ENCODE peak calls at places on chromosomes 13 and 19, in six cellular contexts. V is mammary epithelial cell, S is neural progenitor cell, R is heart left ventricle, J is AG09309, U is fibroblast of lung. W is an unnamed sample.

GRCh38 chr19:17484520-17485180 is 14.3 kb downstream of the SLC27A1 start:
- DNase-seq in V (no peak), S (no peak), R (no peak), J (no peak), U (no peak), W (no peak)

GRCh38 chr19:45104658-45105384 is 11.8 kb downstream of the PPP1R37 start:
- DNase-seq in V (peak), S (no peak), R (no peak), J (no peak), U (no peak), W (no peak)

GRCh38 chr19:32781280-32781679 is 61.7 kb downstream of the TDRD12 start:
- DNase-seq in V (no peak), S (no peak), R (no peak), J (no peak), U (no peak), W (no peak)

GRCh38 chr19:41112728-41113290 is 1.4 kb upstream of the CYP2F1 start:
- DNase-seq in V (no peak), S (no peak), R (no peak), J (no peak), U (no peak), W (no peak)

GRCh38 chr13:111490611-111491010 is 170.2 kb downstream of the TEX29 start:
- DNase-seq in V (no peak), S (no peak), R (no peak), J (no peak), U (no peak), W (no peak)

GRCh38 chr19:51948979-51949378 is 21.7 kb downstream of the ZNF613 start:
- DNase-seq in V (no peak), S (no peak), R (peak), J (no peak), U (peak), W (peak)

GRCh38 chr19:38952395-38953165 is 21.8 kb downstream of the MRPS12 start:
- DNase-seq in V (no peak), S (peak), R (no peak), J (no peak), U (no peak), W (no peak)

GRCh38 chr13:110343241-110343865 is 36.3 kb downstream of the COL4A2 start:
- DNase-seq in V (peak), S (no peak), R (no peak), J (no peak), U (peak), W (no peak)

GRCh38 chr13:91369432-91369831 is 21.9 kb downstream of the MIR17HG start:
- DNase-seq in V (no peak), S (no peak), R (no peak), J (no peak), U (peak), W (no peak)

GRCh38 chr13:77981191-77981925 is 62.7 kb upstream of the EDNRB start:
- DNase-seq in V (peak), S (no peak), R (no peak), J (no peak), U (peak), W (peak)

GRCh38 chr13:32938907-32939306 is 77.3 kb upstream of the KL start:
- DNase-seq in V (peak), S (no peak), R (no peak), J (peak), U (peak), W (peak)

GRCh38 chr13:27770809-27771208 is 21.5 kb upstream of the GSX1 start:
- DNase-seq in V (peak), S (peak), R (no peak), J (no peak), U (no peak), W (peak)

GRCh38 chr13:102651392-102651791 is 43.5 kb downstream of the METTL21C start:
- DNase-seq in V (peak), S (no peak), R (no peak), J (no peak), U (peak), W (peak)

GRCh38 chr13:50080856-50081105 is 65.5 kb downstream of the KCNRG start:
- DNase-seq in V (peak), S (no peak), R (no peak), J (no peak), U (no peak), W (peak)

GRCh38 chr13:51794959-51795358 is 9.0 kb downstream of the DHRS12 start:
- DNase-seq in V (no peak), S (no peak), R (no peak), J (no peak), U (no peak), W (no peak)

GRCh38 chr13:71285700-71286099 is 581.3 kb downstream of the DACH1 start:
- DNase-seq in V (no peak), S (peak), R (no peak), J (no peak), U (no peak), W (peak)

GRCh38 chr13:105804561-105805190 is 730.8 kb downstream of the EFNB2 start:
- DNase-seq in V (peak), S (no peak), R (no peak), J (peak), U (peak), W (peak)

GRCh38 chr13:95325485-95325884 is 24.2 kb upstream of the ABCC4 start:
- DNase-seq in V (no peak), S (no peak), R (no peak), J (no peak), U (no peak), W (no peak)

GRCh38 chr13:59450218-59450617 is 713.5 kb downstream of the DIAPH3 start:
- DNase-seq in V (no peak), S (no peak), R (no peak), J (no peak), U (no peak), W (no peak)

GRCh38 chr19:17648097-17648660 is 40.0 kb downstream of the UNC13A start:
- DNase-seq in V (no peak), S (no peak), R (no peak), J (no peak), U (no peak), W (no peak)

GRCh38 chr13:24851546-24851945 is 87.6 kb downstream of the RNF17 start:
- DNase-seq in V (peak), S (no peak), R (no peak), J (no peak), U (peak), W (peak)

GRCh38 chr19:51259348-51260245 is 8.7 kb downstream of the SIGLECL1 start:
- DNase-seq in V (peak), S (peak), R (peak), J (no peak), U (no peak), W (peak)

GRCh38 chr13:48369988-48370387 is 42.9 kb downstream of the LPAR6 start:
- DNase-seq in V (no peak), S (no peak), R (no peak), J (no peak), U (no peak), W (peak)

GRCh38 chr13:36530050-36530789 is 97.9 kb downstream of the CCNA1 start:
- DNase-seq in V (peak), S (peak), R (no peak), J (peak), U (peak), W (no peak)

GRCh38 chr19:11130824-11131455 is 24.6 kb downstream of the SPC24 start:
- DNase-seq in V (no peak), S (peak), R (peak), J (no peak), U (peak), W (peak)

GRCh38 chr13:22836475-22836874 is 344.3 kb upstream of the SGCG start:
- DNase-seq in V (no peak), S (no peak), R (no peak), J (no peak), U (no peak), W (no peak)

GRCh38 chr19:18790566-18791314 is at the start of gene COMP:
- DNase-seq in V (no peak), S (peak), R (no peak), J (no peak), U (no peak), W (no peak)
- H3K4me3 ChIP-seq in V (no peak), S (peak), R (peak), J (peak), U (no peak), W (no peak)

GRCh38 chr13:39616087-39616694 is 13.2 kb upstream of the LHFPL6 start:
- DNase-seq in V (peak), S (peak), R (peak), J (no peak), U (peak), W (peak)
- TF ChIP-seq CTCF in V (peak), S (peak), R (peak), J (peak), U (peak), W (peak)

GRCh38 chr13:20291675-20292074 is 59.6 kb upstream of the GJB6 start:
- DNase-seq in V (no peak), S (no peak), R (no peak), J (no peak), U (no peak), W (no peak)
- H3K4me3 ChIP-seq in V (no peak), S (no peak), R (no peak), J (no peak), U (no peak), W (no peak)

GRCh38 chr19:19490247-19490968 is 24.9 kb downstream of the TSSK6 start:
- DNase-seq in V (peak), S (peak), R (peak), J (peak), U (peak), W (peak)
- TF ChIP-seq CTCF in V (peak), S (peak), R (peak), J (peak), U (peak), W (peak)

GRCh38 chr19:5990289-5990797 is 12.4 kb upstream of the RANBP3 start:
- DNase-seq in V (no peak), S (peak), R (no peak), J (no peak), U (no peak), W (no peak)
- H3K4me3 ChIP-seq in V (no peak), S (no peak), R (no peak), J (no peak), U (no peak), W (peak)

GRCh38 chr19:35247526-35248309 is 1.1 kb upstream of the LSR start:
- DNase-seq in V (peak), S (peak), R (peak), J (no peak), U (no peak), W (no peak)
- TF ChIP-seq CTCF in V (peak), S (peak), R (peak), J (no peak), U (no peak), W (peak)

DNA sequence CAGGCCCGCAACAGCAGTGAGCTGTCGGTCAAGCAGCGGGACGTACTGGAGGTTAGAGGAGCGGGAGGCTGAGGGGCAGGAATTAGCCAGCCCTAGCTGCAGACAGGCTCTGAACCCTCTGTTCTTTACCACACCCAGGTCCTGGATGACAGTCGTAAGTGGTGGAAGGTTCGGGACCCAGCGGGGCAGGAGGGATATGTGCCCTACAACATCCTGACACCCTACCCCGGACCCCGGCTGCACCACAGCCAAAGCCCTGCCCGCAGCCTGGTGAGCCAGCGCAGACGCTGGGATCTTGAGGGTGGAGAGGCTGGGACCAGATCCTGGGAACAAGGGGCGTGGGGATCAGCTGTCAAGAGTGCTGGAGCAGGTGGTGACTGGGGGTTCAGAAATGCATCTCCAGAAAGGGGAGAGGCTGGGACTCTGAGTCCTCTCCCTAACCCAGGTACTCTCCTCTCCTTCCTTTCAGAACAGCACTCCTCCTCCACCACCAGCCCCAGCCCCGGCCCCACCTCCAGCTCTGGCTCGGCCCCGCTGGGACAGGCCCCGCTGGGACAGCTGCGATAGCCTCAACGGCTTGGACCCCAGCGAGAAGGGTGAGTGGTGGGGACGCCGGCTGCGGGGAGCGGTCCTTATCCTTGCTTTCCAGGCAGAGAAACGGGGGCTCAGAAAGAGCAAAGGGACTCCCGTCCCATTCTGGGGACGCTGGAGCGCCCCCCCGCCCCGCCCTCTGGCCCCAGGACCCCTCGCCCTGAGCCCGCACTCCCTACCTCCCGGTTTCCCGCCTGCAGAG is 10.4 kb downstream of the EPS8L1 start:
- DNase-seq in V (no peak), S (peak), R (no peak), J (no peak), U (no peak), W (no peak)
- H3K4me3 ChIP-seq in V (no peak), S (peak), R (peak), J (no peak), U (no peak), W (peak)

GRCh38 chr13:38950987-38951386 is 39.6 kb downstream of the STOML3 start:
- DNase-seq in V (no peak), S (no peak), R (no peak), J (no peak), U (no peak), W (no peak)

GRCh38 chr13:38952827-38953226 is 37.8 kb downstream of the STOML3 start:
- DNase-seq in V (peak), S (no peak), R (no peak), J (no peak), U (no peak), W (no peak)

GRCh38 chr13:38954844-38955243 is 35.8 kb downstream of the STOML3 start:
- DNase-seq in V (no peak), S (no peak), R (no peak), J (no peak), U (no peak), W (no peak)

GRCh38 chr13:38951525-38952313 is 38.9 kb downstream of the STOML3 start:
- DNase-seq in V (no peak), S (peak), R (no peak), J (no peak), U (no peak), W (no peak)

GRCh38 chr13:38954291-38954690 is 36.3 kb downstream of the STOML3 start:
- DNase-seq in V (peak), S (no peak), R (no peak), J (no peak), U (peak), W (no peak)
- TF ChIP-seq CTCF in V (no peak), S (no peak), R (no peak), J (no peak), U (no peak), W (no peak)